ENCODE peak calls at places on chromosomes 16 and 17, in four cellular contexts. One of them, this sample, is unnamed.

GRCh38 chr17:13594310-13594709 is 7.4 kb downstream of the HS3ST3A1 start:
- DNase-seq in ovary: no peak
- DNase-seq in AG10803: peak; percentile 73
- DNase-seq in neuronal stem cell: no peak
- DNase-seq in this sample: no peak

GRCh38 chr17:1120596-1121441 is 59.0 kb downstream of the ABR start:
- DNase-seq in ovary: no peak
- DNase-seq in AG10803: no peak
- DNase-seq in neuronal stem cell: no peak
- DNase-seq in this sample: no peak

GRCh38 chr16:53378138-53378537 is 56.1 kb upstream of the RBL2 start:
- DNase-seq in ovary: no peak
- DNase-seq in AG10803: no peak
- DNase-seq in neuronal stem cell: no peak
- DNase-seq in this sample: no peak

GRCh38 chr16:58196898-58197313 is 1.0 kb downstream of the CSNK2A2 start:
- DNase-seq in ovary: no peak
- DNase-seq in AG10803: peak; percentile 29
- DNase-seq in neuronal stem cell: no peak
- DNase-seq in this sample: no peak

GRCh38 chr17:75864448-75864871 is 9.3 kb upstream of the WBP2 start:
- DNase-seq in ovary: peak; percentile 74
- DNase-seq in AG10803: peak; percentile 80
- DNase-seq in neuronal stem cell: no peak
- DNase-seq in this sample: peak; percentile 86

GRCh38 chr17:9959377-9959981 is 54.4 kb upstream of the RCVRN start:
- DNase-seq in ovary: peak; percentile 71
- DNase-seq in AG10803: peak; percentile 45
- DNase-seq in neuronal stem cell: peak; percentile 67
- DNase-seq in this sample: no peak

GRCh38 chr17:66290097-66290722 is 12.2 kb upstream of the PRKCA start:
- DNase-seq in ovary: no peak
- DNase-seq in AG10803: no peak
- DNase-seq in neuronal stem cell: no peak
- DNase-seq in this sample: no peak

GRCh38 chr16:65523258-65523950 is 401.5 kb upstream of the CDH11 start:
- DNase-seq in ovary: no peak
- DNase-seq in AG10803: no peak
- DNase-seq in neuronal stem cell: peak; percentile 8
- DNase-seq in this sample: no peak

This sample was measured in psoas muscle.